ENCODE peak calls at places on chromosomes 4 and X, in six cellular contexts. One of them, this sample, is unnamed.

GRCh38 chrX:9285342-9285771 is 179.5 kb upstream of the TBL1X start:
- DNase-seq in spleen: no peak
- DNase-seq in stimulated activated CD4-positive, alpha-beta T cell treated with anti-CD3 and anti-CD28 coated beads, Interleukin-4, amount 100 ng/mL, for 4 hours: peak
- DNase-seq in NCI-H1417 treated with DMSO at 0.1 percent for 48 hours: no peak
- DNase-seq in activated CD4-positive, alpha-beta T cell treated with anti-CD3 and anti-CD28 coated beads, Interleukin-2, amount 10 ng/mL, durations not matched to agents 7 days and 5 days: no peak
- DNase-seq in NCI-H1694: no peak
- DNase-seq in this sample: no peak

GRCh38 chr4:2059034-2059725 is at the start of gene NAT8L:
- DNase-seq in stimulated activated CD4-positive, alpha-beta T cell treated with anti-CD3 and anti-CD28 coated beads, Interleukin-4, amount 100 ng/mL, for 4 hours: no peak
- DNase-seq in NCI-H1694: no peak
- DNase-seq in activated CD4-positive, alpha-beta T cell treated with anti-CD3 and anti-CD28 coated beads, Interleukin-2, amount 10 ng/mL, durations not matched to agents 7 days and 5 days: no peak
- DNase-seq in NCI-H1417 treated with DMSO at 0.1 percent for 48 hours: no peak
- DNase-seq in spleen: no peak
- DNase-seq in this sample: no peak

GRCh38 chr4:153177841-153178240 is 26.4 kb upstream of the TRIM2 start:
- DNase-seq in stimulated activated CD4-positive, alpha-beta T cell treated with anti-CD3 and anti-CD28 coated beads, Interleukin-4, amount 100 ng/mL, for 4 hours: no peak
- DNase-seq in NCI-H1417 treated with DMSO at 0.1 percent for 48 hours: no peak
- DNase-seq in spleen: no peak
- DNase-seq in activated CD4-positive, alpha-beta T cell treated with anti-CD3 and anti-CD28 coated beads, Interleukin-2, amount 10 ng/mL, durations not matched to agents 7 days and 5 days: no peak
- DNase-seq in NCI-H1694: no peak
- DNase-seq in this sample: no peak

GRCh38 chr4:38805530-38806145 is 1.0 kb upstream of the TLR1 start:
- DNase-seq in stimulated activated CD4-positive, alpha-beta T cell treated with anti-CD3 and anti-CD28 coated beads, Interleukin-4, amount 100 ng/mL, for 4 hours: no peak
- DNase-seq in activated CD4-positive, alpha-beta T cell treated with anti-CD3 and anti-CD28 coated beads, Interleukin-2, amount 10 ng/mL, durations not matched to agents 7 days and 5 days: peak
- DNase-seq in NCI-H1694: no peak
- DNase-seq in NCI-H1417 treated with DMSO at 0.1 percent for 48 hours: no peak
- DNase-seq in spleen: peak
- DNase-seq in this sample: no peak

GRCh38 chrX:124098089-124098488 is 136.6 kb downstream of the STAG2 start:
- DNase-seq in NCI-H1694: peak
- DNase-seq in NCI-H1417 treated with DMSO at 0.1 percent for 48 hours: no peak
- DNase-seq in activated CD4-positive, alpha-beta T cell treated with anti-CD3 and anti-CD28 coated beads, Interleukin-2, amount 10 ng/mL, durations not matched to agents 7 days and 5 days: peak
- DNase-seq in stimulated activated CD4-positive, alpha-beta T cell treated with anti-CD3 and anti-CD28 coated beads, Interleukin-4, amount 100 ng/mL, for 4 hours: no peak
- DNase-seq in spleen: no peak
- DNase-seq in this sample: peak

GRCh38 chr4:147327322-147327721 is 153.6 kb upstream of the EDNRA start:
- DNase-seq in NCI-H1417 treated with DMSO at 0.1 percent for 48 hours: no peak
- DNase-seq in NCI-H1694: no peak
- DNase-seq in activated CD4-positive, alpha-beta T cell treated with anti-CD3 and anti-CD28 coated beads, Interleukin-2, amount 10 ng/mL, durations not matched to agents 7 days and 5 days: no peak
- DNase-seq in stimulated activated CD4-positive, alpha-beta T cell treated with anti-CD3 and anti-CD28 coated beads, Interleukin-4, amount 100 ng/mL, for 4 hours: no peak
- DNase-seq in spleen: no peak
- DNase-seq in this sample: no peak

GRCh38 chr4:174592985-174593335 is 70.7 kb upstream of the HPGD start:
- DNase-seq in stimulated activated CD4-positive, alpha-beta T cell treated with anti-CD3 and anti-CD28 coated beads, Interleukin-4, amount 100 ng/mL, for 4 hours: no peak
- DNase-seq in spleen: no peak
- DNase-seq in NCI-H1417 treated with DMSO at 0.1 percent for 48 hours: no peak
- DNase-seq in NCI-H1694: no peak
- DNase-seq in activated CD4-positive, alpha-beta T cell treated with anti-CD3 and anti-CD28 coated beads, Interleukin-2, amount 10 ng/mL, durations not matched to agents 7 days and 5 days: no peak
- DNase-seq in this sample: no peak

GRCh38 chrX:131734621-131735020 is 190.7 kb downstream of the OR13H1 start:
- DNase-seq in NCI-H1417 treated with DMSO at 0.1 percent for 48 hours: peak
- DNase-seq in NCI-H1694: no peak
- DNase-seq in spleen: no peak
- DNase-seq in activated CD4-positive, alpha-beta T cell treated with anti-CD3 and anti-CD28 coated beads, Interleukin-2, amount 10 ng/mL, durations not matched to agents 7 days and 5 days: no peak
- DNase-seq in stimulated activated CD4-positive, alpha-beta T cell treated with anti-CD3 and anti-CD28 coated beads, Interleukin-4, amount 100 ng/mL, for 4 hours: no peak
- DNase-seq in this sample: no peak

GRCh38 chrX:146224442-146224841 is 406.8 kb downstream of the SLITRK2 start:
- DNase-seq in stimulated activated CD4-positive, alpha-beta T cell treated with anti-CD3 and anti-CD28 coated beads, Interleukin-4, amount 100 ng/mL, for 4 hours: no peak
- DNase-seq in NCI-H1694: no peak
- DNase-seq in activated CD4-positive, alpha-beta T cell treated with anti-CD3 and anti-CD28 coated beads, Interleukin-2, amount 10 ng/mL, durations not matched to agents 7 days and 5 days: no peak
- DNase-seq in spleen: no peak
- DNase-seq in NCI-H1417 treated with DMSO at 0.1 percent for 48 hours: no peak
- DNase-seq in this sample: no peak

GRCh38 chr4:158769175-158769831 is 477 bp downstream of the FNIP2 start:
- DNase-seq in NCI-H1417 treated with DMSO at 0.1 percent for 48 hours: no peak
- DNase-seq in stimulated activated CD4-positive, alpha-beta T cell treated with anti-CD3 and anti-CD28 coated beads, Interleukin-4, amount 100 ng/mL, for 4 hours: peak
- DNase-seq in spleen: peak
- DNase-seq in NCI-H1694: no peak
- DNase-seq in activated CD4-positive, alpha-beta T cell treated with anti-CD3 and anti-CD28 coated beads, Interleukin-2, amount 10 ng/mL, durations not matched to agents 7 days and 5 days: peak
- DNase-seq in this sample: no peak

GRCh38 chr4:111639876-111640275 is 505.4 kb upstream of the FAM241A start:
- DNase-seq in NCI-H1694: no peak
- DNase-seq in spleen: no peak
- DNase-seq in activated CD4-positive, alpha-beta T cell treated with anti-CD3 and anti-CD28 coated beads, Interleukin-2, amount 10 ng/mL, durations not matched to agents 7 days and 5 days: no peak
- DNase-seq in NCI-H1417 treated with DMSO at 0.1 percent for 48 hours: no peak
- DNase-seq in stimulated activated CD4-positive, alpha-beta T cell treated with anti-CD3 and anti-CD28 coated beads, Interleukin-4, amount 100 ng/mL, for 4 hours: no peak
- DNase-seq in this sample: no peak

GRCh38 chrX:84932814-84933213 is 70.9 kb upstream of the APOOL start:
- DNase-seq in spleen: no peak
- DNase-seq in NCI-H1694: no peak
- DNase-seq in activated CD4-positive, alpha-beta T cell treated with anti-CD3 and anti-CD28 coated beads, Interleukin-2, amount 10 ng/mL, durations not matched to agents 7 days and 5 days: no peak
- DNase-seq in stimulated activated CD4-positive, alpha-beta T cell treated with anti-CD3 and anti-CD28 coated beads, Interleukin-4, amount 100 ng/mL, for 4 hours: no peak
- DNase-seq in NCI-H1417 treated with DMSO at 0.1 percent for 48 hours: no peak
- DNase-seq in this sample: no peak

GRCh38 chr4:140099993-140100392 is 54.0 kb downstream of the MAML3 start:
- DNase-seq in activated CD4-positive, alpha-beta T cell treated with anti-CD3 and anti-CD28 coated beads, Interleukin-2, amount 10 ng/mL, durations not matched to agents 7 days and 5 days: peak
- DNase-seq in spleen: peak
- DNase-seq in stimulated activated CD4-positive, alpha-beta T cell treated with anti-CD3 and anti-CD28 coated beads, Interleukin-4, amount 100 ng/mL, for 4 hours: no peak
- DNase-seq in NCI-H1694: no peak
- DNase-seq in NCI-H1417 treated with DMSO at 0.1 percent for 48 hours: no peak
- DNase-seq in this sample: no peak

GRCh38 chr4:48767530-48767929 is 12.5 kb downstream of the FRYL start:
- DNase-seq in NCI-H1694: no peak
- DNase-seq in stimulated activated CD4-positive, alpha-beta T cell treated with anti-CD3 and anti-CD28 coated beads, Interleukin-4, amount 100 ng/mL, for 4 hours: no peak
- DNase-seq in NCI-H1417 treated with DMSO at 0.1 percent for 48 hours: no peak
- DNase-seq in spleen: no peak
- DNase-seq in activated CD4-positive, alpha-beta T cell treated with anti-CD3 and anti-CD28 coated beads, Interleukin-2, amount 10 ng/mL, durations not matched to agents 7 days and 5 days: no peak
- DNase-seq in this sample: no peak

GRCh38 chr4:8241895-8242696 is 27.5 kb upstream of the HTRA3 start:
- DNase-seq in stimulated activated CD4-positive, alpha-beta T cell treated with anti-CD3 and anti-CD28 coated beads, Interleukin-4, amount 100 ng/mL, for 4 hours: peak
- DNase-seq in spleen: peak
- DNase-seq in NCI-H1417 treated with DMSO at 0.1 percent for 48 hours: no peak
- DNase-seq in NCI-H1694: peak
- DNase-seq in activated CD4-positive, alpha-beta T cell treated with anti-CD3 and anti-CD28 coated beads, Interleukin-2, amount 10 ng/mL, durations not matched to agents 7 days and 5 days: peak
- DNase-seq in this sample: peak

GRCh38 chr4:26021417-26022345 is 107.7 kb downstream of the SMIM20 start:
- DNase-seq in NCI-H1694: no peak
- DNase-seq in stimulated activated CD4-positive, alpha-beta T cell treated with anti-CD3 and anti-CD28 coated beads, Interleukin-4, amount 100 ng/mL, for 4 hours: no peak
- DNase-seq in NCI-H1417 treated with DMSO at 0.1 percent for 48 hours: no peak
- DNase-seq in activated CD4-positive, alpha-beta T cell treated with anti-CD3 and anti-CD28 coated beads, Interleukin-2, amount 10 ng/mL, durations not matched to agents 7 days and 5 days: no peak
- DNase-seq in spleen: no peak
- DNase-seq in this sample: no peak

GRCh38 chr4:74623041-74623440 is 171.3 kb downstream of the BTC start:
- DNase-seq in stimulated activated CD4-positive, alpha-beta T cell treated with anti-CD3 and anti-CD28 coated beads, Interleukin-4, amount 100 ng/mL, for 4 hours: no peak
- DNase-seq in activated CD4-positive, alpha-beta T cell treated with anti-CD3 and anti-CD28 coated beads, Interleukin-2, amount 10 ng/mL, durations not matched to agents 7 days and 5 days: peak
- DNase-seq in NCI-H1694: peak
- DNase-seq in spleen: no peak
- DNase-seq in NCI-H1417 treated with DMSO at 0.1 percent for 48 hours: no peak
- DNase-seq in this sample: peak

GRCh38 chrX:133323450-133323849 is 91.8 kb downstream of the GPC4 start:
- DNase-seq in activated CD4-positive, alpha-beta T cell treated with anti-CD3 and anti-CD28 coated beads, Interleukin-2, amount 10 ng/mL, durations not matched to agents 7 days and 5 days: no peak
- DNase-seq in NCI-H1417 treated with DMSO at 0.1 percent for 48 hours: no peak
- DNase-seq in NCI-H1694: no peak
- DNase-seq in spleen: no peak
- DNase-seq in stimulated activated CD4-positive, alpha-beta T cell treated with anti-CD3 and anti-CD28 coated beads, Interleukin-4, amount 100 ng/mL, for 4 hours: no peak
- DNase-seq in this sample: no peak

GRCh38 chr4:12729384-12729783 is 754.8 kb downstream of the RAB28 start:
- DNase-seq in spleen: no peak
- DNase-seq in NCI-H1694: no peak
- DNase-seq in stimulated activated CD4-positive, alpha-beta T cell treated with anti-CD3 and anti-CD28 coated beads, Interleukin-4, amount 100 ng/mL, for 4 hours: no peak
- DNase-seq in NCI-H1417 treated with DMSO at 0.1 percent for 48 hours: no peak
- DNase-seq in activated CD4-positive, alpha-beta T cell treated with anti-CD3 and anti-CD28 coated beads, Interleukin-2, amount 10 ng/mL, durations not matched to agents 7 days and 5 days: no peak
- DNase-seq in this sample: peak

GRCh38 chr4:26985836-26986235 is 125.2 kb downstream of the STIM2 start:
- DNase-seq in activated CD4-positive, alpha-beta T cell treated with anti-CD3 and anti-CD28 coated beads, Interleukin-2, amount 10 ng/mL, durations not matched to agents 7 days and 5 days: peak
- DNase-seq in stimulated activated CD4-positive, alpha-beta T cell treated with anti-CD3 and anti-CD28 coated beads, Interleukin-4, amount 100 ng/mL, for 4 hours: peak
- DNase-seq in NCI-H1417 treated with DMSO at 0.1 percent for 48 hours: no peak
- DNase-seq in NCI-H1694: no peak
- DNase-seq in spleen: no peak
- DNase-seq in this sample: no peak

GRCh38 chr4:3480528-3481112 is 17.5 kb downstream of the DOK7 start:
- DNase-seq in NCI-H1694: peak
- DNase-seq in stimulated activated CD4-positive, alpha-beta T cell treated with anti-CD3 and anti-CD28 coated beads, Interleukin-4, amount 100 ng/mL, for 4 hours: peak
- DNase-seq in spleen: peak
- DNase-seq in NCI-H1417 treated with DMSO at 0.1 percent for 48 hours: peak
- DNase-seq in activated CD4-positive, alpha-beta T cell treated with anti-CD3 and anti-CD28 coated beads, Interleukin-2, amount 10 ng/mL, durations not matched to agents 7 days and 5 days: peak
- DNase-seq in this sample: peak

GRCh38 chr4:122005064-122005755 is 53.4 kb upstream of the TRPC3 start:
- DNase-seq in NCI-H1694: no peak
- DNase-seq in activated CD4-positive, alpha-beta T cell treated with anti-CD3 and anti-CD28 coated beads, Interleukin-2, amount 10 ng/mL, durations not matched to agents 7 days and 5 days: no peak
- DNase-seq in spleen: no peak
- DNase-seq in stimulated activated CD4-positive, alpha-beta T cell treated with anti-CD3 and anti-CD28 coated beads, Interleukin-4, amount 100 ng/mL, for 4 hours: no peak
- DNase-seq in NCI-H1417 treated with DMSO at 0.1 percent for 48 hours: no peak
- DNase-seq in this sample: no peak

GRCh38 chr4:130131536-130131935 is 1035.6 kb downstream of the C4orf33 start:
- DNase-seq in spleen: no peak
- DNase-seq in activated CD4-positive, alpha-beta T cell treated with anti-CD3 and anti-CD28 coated beads, Interleukin-2, amount 10 ng/mL, durations not matched to agents 7 days and 5 days: no peak
- DNase-seq in stimulated activated CD4-positive, alpha-beta T cell treated with anti-CD3 and anti-CD28 coated beads, Interleukin-4, amount 100 ng/mL, for 4 hours: no peak
- DNase-seq in NCI-H1417 treated with DMSO at 0.1 percent for 48 hours: no peak
- DNase-seq in NCI-H1694: no peak
- DNase-seq in this sample: no peak

GRCh38 chr4:180060159-180060889 is 2182.9 kb upstream of the TENM3 start:
- DNase-seq in stimulated activated CD4-positive, alpha-beta T cell treated with anti-CD3 and anti-CD28 coated beads, Interleukin-4, amount 100 ng/mL, for 4 hours: no peak
- DNase-seq in spleen: no peak
- DNase-seq in NCI-H1417 treated with DMSO at 0.1 percent for 48 hours: peak
- DNase-seq in NCI-H1694: no peak
- DNase-seq in activated CD4-positive, alpha-beta T cell treated with anti-CD3 and anti-CD28 coated beads, Interleukin-2, amount 10 ng/mL, durations not matched to agents 7 days and 5 days: no peak
- DNase-seq in this sample: no peak

GRCh38 chr4:114208747-114209146 is 229.3 kb upstream of the ARSJ start:
- DNase-seq in NCI-H1417 treated with DMSO at 0.1 percent for 48 hours: no peak
- DNase-seq in NCI-H1694: no peak
- DNase-seq in spleen: no peak
- DNase-seq in stimulated activated CD4-positive, alpha-beta T cell treated with anti-CD3 and anti-CD28 coated beads, Interleukin-4, amount 100 ng/mL, for 4 hours: no peak
- DNase-seq in activated CD4-positive, alpha-beta T cell treated with anti-CD3 and anti-CD28 coated beads, Interleukin-2, amount 10 ng/mL, durations not matched to agents 7 days and 5 days: no peak
- DNase-seq in this sample: no peak

GRCh38 chr4:185165605-185166063 is 22.6 kb downstream of the SLC25A4 start:
- DNase-seq in activated CD4-positive, alpha-beta T cell treated with anti-CD3 and anti-CD28 coated beads, Interleukin-2, amount 10 ng/mL, durations not matched to agents 7 days and 5 days: peak
- DNase-seq in spleen: no peak
- DNase-seq in NCI-H1417 treated with DMSO at 0.1 percent for 48 hours: no peak
- DNase-seq in stimulated activated CD4-positive, alpha-beta T cell treated with anti-CD3 and anti-CD28 coated beads, Interleukin-4, amount 100 ng/mL, for 4 hours: no peak
- DNase-seq in NCI-H1694: no peak
- DNase-seq in this sample: peak

GRCh38 chr4:1508161-1509160 is 102.2 kb upstream of the NKX1-1 start:
- DNase-seq in spleen: no peak
- DNase-seq in activated CD4-positive, alpha-beta T cell treated with anti-CD3 and anti-CD28 coated beads, Interleukin-2, amount 10 ng/mL, durations not matched to agents 7 days and 5 days: no peak
- DNase-seq in NCI-H1694: no peak
- DNase-seq in stimulated activated CD4-positive, alpha-beta T cell treated with anti-CD3 and anti-CD28 coated beads, Interleukin-4, amount 100 ng/mL, for 4 hours: no peak
- DNase-seq in NCI-H1417 treated with DMSO at 0.1 percent for 48 hours: no peak
- DNase-seq in this sample: no peak

GRCh38 chr4:167897116-167897515 is 195.2 kb upstream of the ANXA10 start:
- DNase-seq in spleen: no peak
- DNase-seq in stimulated activated CD4-positive, alpha-beta T cell treated with anti-CD3 and anti-CD28 coated beads, Interleukin-4, amount 100 ng/mL, for 4 hours: no peak
- DNase-seq in NCI-H1417 treated with DMSO at 0.1 percent for 48 hours: no peak
- DNase-seq in activated CD4-positive, alpha-beta T cell treated with anti-CD3 and anti-CD28 coated beads, Interleukin-2, amount 10 ng/mL, durations not matched to agents 7 days and 5 days: no peak
- DNase-seq in NCI-H1694: no peak
- DNase-seq in this sample: peak

GRCh38 chr4:156870166-156870565 is 101.4 kb downstream of the PDGFC start:
- DNase-seq in spleen: no peak
- DNase-seq in NCI-H1417 treated with DMSO at 0.1 percent for 48 hours: no peak
- DNase-seq in NCI-H1694: no peak
- DNase-seq in stimulated activated CD4-positive, alpha-beta T cell treated with anti-CD3 and anti-CD28 coated beads, Interleukin-4, amount 100 ng/mL, for 4 hours: no peak
- DNase-seq in activated CD4-positive, alpha-beta T cell treated with anti-CD3 and anti-CD28 coated beads, Interleukin-2, amount 10 ng/mL, durations not matched to agents 7 days and 5 days: no peak
- DNase-seq in this sample: no peak

GRCh38 chr4:56641494-56642051 is 39.5 kb downstream of the HOPX start:
- DNase-seq in NCI-H1694: no peak
- DNase-seq in activated CD4-positive, alpha-beta T cell treated with anti-CD3 and anti-CD28 coated beads, Interleukin-2, amount 10 ng/mL, durations not matched to agents 7 days and 5 days: no peak
- DNase-seq in spleen: no peak
- DNase-seq in NCI-H1417 treated with DMSO at 0.1 percent for 48 hours: no peak
- DNase-seq in stimulated activated CD4-positive, alpha-beta T cell treated with anti-CD3 and anti-CD28 coated beads, Interleukin-4, amount 100 ng/mL, for 4 hours: no peak
- DNase-seq in this sample: peak

GRCh38 chr4:69224891-69225290 is 10.3 kb upstream of the UGT2B11 start:
- DNase-seq in NCI-H1694: no peak
- DNase-seq in activated CD4-positive, alpha-beta T cell treated with anti-CD3 and anti-CD28 coated beads, Interleukin-2, amount 10 ng/mL, durations not matched to agents 7 days and 5 days: no peak
- DNase-seq in spleen: no peak
- DNase-seq in stimulated activated CD4-positive, alpha-beta T cell treated with anti-CD3 and anti-CD28 coated beads, Interleukin-4, amount 100 ng/mL, for 4 hours: no peak
- DNase-seq in NCI-H1417 treated with DMSO at 0.1 percent for 48 hours: no peak
- DNase-seq in this sample: no peak

GRCh38 chr4:16196482-16197393 is 29.5 kb downstream of the TAPT1 start:
- DNase-seq in NCI-H1417 treated with DMSO at 0.1 percent for 48 hours: no peak
- DNase-seq in activated CD4-positive, alpha-beta T cell treated with anti-CD3 and anti-CD28 coated beads, Interleukin-2, amount 10 ng/mL, durations not matched to agents 7 days and 5 days: no peak
- DNase-seq in NCI-H1694: no peak
- DNase-seq in spleen: no peak
- DNase-seq in stimulated activated CD4-positive, alpha-beta T cell treated with anti-CD3 and anti-CD28 coated beads, Interleukin-4, amount 100 ng/mL, for 4 hours: no peak
- DNase-seq in this sample: peak

GRCh38 chr4:142404191-142404611 is 441.9 kb downstream of the INPP4B start:
- DNase-seq in spleen: no peak
- DNase-seq in stimulated activated CD4-positive, alpha-beta T cell treated with anti-CD3 and anti-CD28 coated beads, Interleukin-4, amount 100 ng/mL, for 4 hours: peak
- DNase-seq in activated CD4-positive, alpha-beta T cell treated with anti-CD3 and anti-CD28 coated beads, Interleukin-2, amount 10 ng/mL, durations not matched to agents 7 days and 5 days: peak
- DNase-seq in NCI-H1417 treated with DMSO at 0.1 percent for 48 hours: no peak
- DNase-seq in NCI-H1694: no peak
- DNase-seq in this sample: no peak

GRCh38 chrX:16671005-16671404 is 21.0 kb downstream of the S100G start:
- DNase-seq in NCI-H1417 treated with DMSO at 0.1 percent for 48 hours: peak
- DNase-seq in spleen: no peak
- DNase-seq in activated CD4-positive, alpha-beta T cell treated with anti-CD3 and anti-CD28 coated beads, Interleukin-2, amount 10 ng/mL, durations not matched to agents 7 days and 5 days: peak
- DNase-seq in NCI-H1694: peak
- DNase-seq in stimulated activated CD4-positive, alpha-beta T cell treated with anti-CD3 and anti-CD28 coated beads, Interleukin-4, amount 100 ng/mL, for 4 hours: peak
- DNase-seq in this sample: no peak

GRCh38 chrX:10612215-10612614 is 8.2 kb downstream of the MID1 start:
- DNase-seq in activated CD4-positive, alpha-beta T cell treated with anti-CD3 and anti-CD28 coated beads, Interleukin-2, amount 10 ng/mL, durations not matched to agents 7 days and 5 days: no peak
- DNase-seq in NCI-H1417 treated with DMSO at 0.1 percent for 48 hours: no peak
- DNase-seq in NCI-H1694: no peak
- DNase-seq in spleen: no peak
- DNase-seq in stimulated activated CD4-positive, alpha-beta T cell treated with anti-CD3 and anti-CD28 coated beads, Interleukin-4, amount 100 ng/mL, for 4 hours: no peak
- DNase-seq in this sample: no peak

GRCh38 chrX:47499291-47499690 is 16.3 kb upstream of the ZNF41 start:
- DNase-seq in spleen: no peak
- DNase-seq in NCI-H1417 treated with DMSO at 0.1 percent for 48 hours: no peak
- DNase-seq in stimulated activated CD4-positive, alpha-beta T cell treated with anti-CD3 and anti-CD28 coated beads, Interleukin-4, amount 100 ng/mL, for 4 hours: no peak
- DNase-seq in NCI-H1694: no peak
- DNase-seq in activated CD4-positive, alpha-beta T cell treated with anti-CD3 and anti-CD28 coated beads, Interleukin-2, amount 10 ng/mL, durations not matched to agents 7 days and 5 days: no peak
- DNase-seq in this sample: no peak

GRCh38 chr4:74228691-74229640 is 71.0 kb downstream of the MTHFD2L start:
- DNase-seq in activated CD4-positive, alpha-beta T cell treated with anti-CD3 and anti-CD28 coated beads, Interleukin-2, amount 10 ng/mL, durations not matched to agents 7 days and 5 days: peak
- DNase-seq in stimulated activated CD4-positive, alpha-beta T cell treated with anti-CD3 and anti-CD28 coated beads, Interleukin-4, amount 100 ng/mL, for 4 hours: peak
- DNase-seq in NCI-H1417 treated with DMSO at 0.1 percent for 48 hours: no peak
- DNase-seq in spleen: peak
- DNase-seq in NCI-H1694: peak
- DNase-seq in this sample: peak

GRCh38 chrX:1433646-1434357 is 18.9 kb downstream of the ASMTL start:
- DNase-seq in NCI-H1694: no peak
- DNase-seq in stimulated activated CD4-positive, alpha-beta T cell treated with anti-CD3 and anti-CD28 coated beads, Interleukin-4, amount 100 ng/mL, for 4 hours: no peak
- DNase-seq in spleen: peak
- DNase-seq in activated CD4-positive, alpha-beta T cell treated with anti-CD3 and anti-CD28 coated beads, Interleukin-2, amount 10 ng/mL, durations not matched to agents 7 days and 5 days: no peak
- DNase-seq in NCI-H1417 treated with DMSO at 0.1 percent for 48 hours: no peak
- DNase-seq in this sample: no peak

GRCh38 chrX:84188320-84188834 is 378 bp upstream of the RPS6KA6 start:
- DNase-seq in NCI-H1694: peak
- DNase-seq in NCI-H1417 treated with DMSO at 0.1 percent for 48 hours: no peak
- DNase-seq in stimulated activated CD4-positive, alpha-beta T cell treated with anti-CD3 and anti-CD28 coated beads, Interleukin-4, amount 100 ng/mL, for 4 hours: no peak
- DNase-seq in spleen: no peak
- DNase-seq in activated CD4-positive, alpha-beta T cell treated with anti-CD3 and anti-CD28 coated beads, Interleukin-2, amount 10 ng/mL, durations not matched to agents 7 days and 5 days: no peak
- DNase-seq in this sample: peak

This sample was measured in HFF-Myc.